ENCODE peak calls at places on chromosome 5, in nine cellular contexts. One of them, this sample, is unnamed. For H3K9me3, the result is how much of the 10 kb centered on the place peaks cover.

GRCh38 chr5:115165790-115166189 is 3.9 kb downstream of the TRIM36 start:
- DNase-seq in fibroblast of lung: no peak
- DNase-seq in right cardiac atrium: no peak
- DNase-seq in right atrium auricular region: no peak
- DNase-seq in pancreas: no peak
- DNase-seq in prostate gland: no peak
- DNase-seq in cardiac muscle cell: no peak
- DNase-seq in small intestine: peak
- DNase-seq in tibial artery: no peak
- DNase-seq in this sample: no peak

GRCh38 chr5:109102291-109102690 is 307.5 kb downstream of the PJA2 start:
- DNase-seq in fibroblast of lung: peak
- DNase-seq in right cardiac atrium: no peak
- DNase-seq in right atrium auricular region: no peak
- DNase-seq in pancreas: no peak
- DNase-seq in prostate gland: no peak
- DNase-seq in cardiac muscle cell: no peak
- DNase-seq in small intestine: no peak
- DNase-seq in tibial artery: no peak
- DNase-seq in this sample: no peak

GRCh38 chr5:174446446-174446845 is 277.9 kb upstream of the MSX2 start:
- DNase-seq in fibroblast of lung: no peak
- DNase-seq in right cardiac atrium: no peak
- DNase-seq in right atrium auricular region: no peak
- DNase-seq in pancreas: no peak
- DNase-seq in prostate gland: no peak
- DNase-seq in cardiac muscle cell: no peak
- DNase-seq in small intestine: no peak
- DNase-seq in tibial artery: no peak
- DNase-seq in this sample: no peak

GRCh38 chr5:118703241-118703640 is 285.1 kb downstream of the DTWD2 start:
- DNase-seq in fibroblast of lung: no peak
- DNase-seq in right cardiac atrium: no peak
- DNase-seq in right atrium auricular region: no peak
- DNase-seq in pancreas: no peak
- DNase-seq in prostate gland: no peak
- DNase-seq in cardiac muscle cell: no peak
- DNase-seq in small intestine: no peak
- DNase-seq in tibial artery: no peak
- DNase-seq in this sample: no peak

GRCh38 chr5:119032653-119033052 is 38.2 kb upstream of the DMXL1 start:
- DNase-seq in fibroblast of lung: no peak
- DNase-seq in right cardiac atrium: no peak
- DNase-seq in right atrium auricular region: no peak
- DNase-seq in pancreas: no peak
- DNase-seq in prostate gland: no peak
- DNase-seq in cardiac muscle cell: no peak
- DNase-seq in small intestine: no peak
- DNase-seq in tibial artery: no peak
- DNase-seq in this sample: no peak

GRCh38 chr5:135493406-135494180 is 41.4 kb upstream of the TIFAB start:
- DNase-seq in fibroblast of lung: peak
- DNase-seq in right cardiac atrium: no peak
- DNase-seq in right atrium auricular region: peak
- DNase-seq in pancreas: no peak
- DNase-seq in prostate gland: peak
- DNase-seq in cardiac muscle cell: no peak
- DNase-seq in small intestine: no peak
- DNase-seq in tibial artery: peak
- DNase-seq in this sample: no peak

GRCh38 chr5:427415-428087 is 15.4 kb upstream of the EXOC3 start:
- DNase-seq in fibroblast of lung: no peak
- DNase-seq in right cardiac atrium: no peak
- DNase-seq in right atrium auricular region: no peak
- DNase-seq in pancreas: no peak
- DNase-seq in prostate gland: no peak
- DNase-seq in cardiac muscle cell: no peak
- DNase-seq in small intestine: no peak
- DNase-seq in tibial artery: no peak
- DNase-seq in this sample: no peak

GRCh38 chr5:67371924-67372323 is 175.3 kb upstream of the CD180 start:
- DNase-seq in fibroblast of lung: no peak
- DNase-seq in right cardiac atrium: no peak
- DNase-seq in right atrium auricular region: no peak
- DNase-seq in pancreas: no peak
- DNase-seq in prostate gland: no peak
- DNase-seq in cardiac muscle cell: no peak
- DNase-seq in small intestine: no peak
- DNase-seq in tibial artery: no peak
- DNase-seq in this sample: no peak

GRCh38 chr5:12292610-12293204 is 388.5 kb upstream of the CTNND2 start:
- DNase-seq in fibroblast of lung: no peak
- DNase-seq in right cardiac atrium: no peak
- DNase-seq in right atrium auricular region: no peak
- DNase-seq in pancreas: no peak
- DNase-seq in prostate gland: no peak
- DNase-seq in cardiac muscle cell: peak
- DNase-seq in small intestine: peak
- DNase-seq in tibial artery: no peak
- DNase-seq in this sample: no peak

GRCh38 chr5:137412136-137412535 is 87.0 kb downstream of the SPOCK1 start:
- DNase-seq in fibroblast of lung: no peak
- DNase-seq in right cardiac atrium: no peak
- DNase-seq in right atrium auricular region: no peak
- DNase-seq in pancreas: no peak
- DNase-seq in prostate gland: no peak
- DNase-seq in cardiac muscle cell: no peak
- DNase-seq in small intestine: no peak
- DNase-seq in tibial artery: no peak
- DNase-seq in this sample: no peak

GRCh38 chr5:109242518-109242917 is 167.3 kb downstream of the PJA2 start:
- DNase-seq in fibroblast of lung: no peak
- DNase-seq in right cardiac atrium: no peak
- DNase-seq in right atrium auricular region: no peak
- DNase-seq in pancreas: no peak
- DNase-seq in prostate gland: no peak
- DNase-seq in cardiac muscle cell: no peak
- DNase-seq in small intestine: no peak
- DNase-seq in tibial artery: no peak
- DNase-seq in this sample: no peak

GRCh38 chr5:92775711-92776615 is 805.1 kb downstream of the NR2F1-AS1 start:
- DNase-seq in fibroblast of lung: no peak
- DNase-seq in right cardiac atrium: no peak
- DNase-seq in right atrium auricular region: no peak
- DNase-seq in pancreas: no peak
- DNase-seq in prostate gland: no peak
- DNase-seq in cardiac muscle cell: no peak
- DNase-seq in small intestine: no peak
- DNase-seq in tibial artery: no peak
- DNase-seq in this sample: no peak

GRCh38 chr5:143561248-143561647 is 157.8 kb upstream of the NR3C1 start:
- DNase-seq in fibroblast of lung: no peak
- DNase-seq in right cardiac atrium: no peak
- DNase-seq in right atrium auricular region: no peak
- DNase-seq in pancreas: no peak
- DNase-seq in prostate gland: peak
- DNase-seq in cardiac muscle cell: no peak
- DNase-seq in small intestine: no peak
- DNase-seq in tibial artery: no peak
- DNase-seq in this sample: no peak

GRCh38 chr5:130546216-130546615 is 618.8 kb downstream of the HINT1 start:
- DNase-seq in fibroblast of lung: no peak
- DNase-seq in right cardiac atrium: no peak
- DNase-seq in right atrium auricular region: no peak
- DNase-seq in pancreas: no peak
- DNase-seq in prostate gland: no peak
- DNase-seq in cardiac muscle cell: no peak
- DNase-seq in small intestine: no peak
- DNase-seq in tibial artery: no peak
- DNase-seq in this sample: no peak

GRCh38 chr5:5432020-5432707 is 9.7 kb downstream of the ICE1 start:
- DNase-seq in fibroblast of lung: peak
- DNase-seq in right cardiac atrium: no peak
- DNase-seq in right atrium auricular region: no peak
- DNase-seq in pancreas: no peak
- DNase-seq in prostate gland: no peak
- DNase-seq in cardiac muscle cell: no peak
- DNase-seq in small intestine: no peak
- DNase-seq in tibial artery: no peak
- DNase-seq in this sample: no peak

GRCh38 chr5:157290156-157290980 is 24.4 kb downstream of the CYFIP2 start:
- DNase-seq in fibroblast of lung: no peak
- DNase-seq in right cardiac atrium: no peak
- DNase-seq in right atrium auricular region: peak
- DNase-seq in pancreas: no peak
- DNase-seq in prostate gland: no peak
- DNase-seq in cardiac muscle cell: no peak
- DNase-seq in small intestine: no peak
- DNase-seq in tibial artery: no peak
- DNase-seq in this sample: no peak

GRCh38 chr5:118531276-118531675 is 457.1 kb downstream of the DTWD2 start:
- DNase-seq in fibroblast of lung: no peak
- DNase-seq in right cardiac atrium: no peak
- DNase-seq in right atrium auricular region: no peak
- DNase-seq in pancreas: no peak
- DNase-seq in prostate gland: peak
- DNase-seq in cardiac muscle cell: no peak
- DNase-seq in small intestine: no peak
- DNase-seq in tibial artery: no peak
- DNase-seq in this sample: no peak

GRCh38 chr5:68015933-68016332 is 199.6 kb upstream of the PIK3R1 start:
- DNase-seq in fibroblast of lung: no peak
- DNase-seq in right cardiac atrium: no peak
- DNase-seq in right atrium auricular region: no peak
- DNase-seq in pancreas: no peak
- DNase-seq in prostate gland: no peak
- DNase-seq in cardiac muscle cell: no peak
- DNase-seq in small intestine: no peak
- DNase-seq in tibial artery: no peak
- DNase-seq in this sample: no peak

GRCh38 chr5:123264399-123264798 is 158.8 kb downstream of the CEP120 start:
- DNase-seq in fibroblast of lung: no peak
- DNase-seq in right cardiac atrium: no peak
- DNase-seq in right atrium auricular region: no peak
- DNase-seq in pancreas: no peak
- DNase-seq in prostate gland: no peak
- DNase-seq in cardiac muscle cell: no peak
- DNase-seq in small intestine: no peak
- DNase-seq in tibial artery: no peak
- DNase-seq in this sample: no peak

GRCh38 chr5:147388171-147388977 is 121.5 kb downstream of the DPYSL3 start:
- DNase-seq in fibroblast of lung: no peak
- DNase-seq in right cardiac atrium: no peak
- DNase-seq in right atrium auricular region: no peak
- DNase-seq in pancreas: no peak
- DNase-seq in prostate gland: no peak
- DNase-seq in cardiac muscle cell: peak
- DNase-seq in small intestine: no peak
- DNase-seq in tibial artery: no peak
- DNase-seq in this sample: no peak

GRCh38 chr5:8843766-8844165 is 702.1 kb downstream of the SEMA5A start:
- DNase-seq in fibroblast of lung: peak
- DNase-seq in right cardiac atrium: no peak
- DNase-seq in right atrium auricular region: no peak
- DNase-seq in pancreas: no peak
- DNase-seq in prostate gland: no peak
- DNase-seq in cardiac muscle cell: no peak
- DNase-seq in small intestine: peak
- DNase-seq in tibial artery: no peak
- DNase-seq in this sample: no peak
- H3K27ac ChIP-seq in fibroblast of lung: peak
- H3K27ac ChIP-seq in right cardiac atrium: no peak
- H3K27ac ChIP-seq in right atrium auricular region: no peak
- H3K27ac ChIP-seq in pancreas: no peak
- H3K27ac ChIP-seq in prostate gland: peak
- H3K27ac ChIP-seq in cardiac muscle cell: no peak
- H3K27ac ChIP-seq in small intestine: peak
- H3K27ac ChIP-seq in tibial artery: no peak
- H3K27ac ChIP-seq in this sample: no peak

GRCh38 chr5:179127136-179128040 is 67.2 kb downstream of the ZNF354C start:
- DNase-seq in fibroblast of lung: no peak
- DNase-seq in right cardiac atrium: no peak
- DNase-seq in right atrium auricular region: no peak
- DNase-seq in pancreas: no peak
- DNase-seq in prostate gland: no peak
- DNase-seq in cardiac muscle cell: no peak
- DNase-seq in small intestine: no peak
- DNase-seq in tibial artery: no peak
- DNase-seq in this sample: no peak
- H3K9me3 ChIP-seq in fibroblast of lung: under half
- H3K9me3 ChIP-seq in right cardiac atrium: under half
- H3K9me3 ChIP-seq in right atrium auricular region: under half
- H3K9me3 ChIP-seq in pancreas: under half
- H3K9me3 ChIP-seq in prostate gland: under half
- H3K9me3 ChIP-seq in cardiac muscle cell: under half
- H3K9me3 ChIP-seq in small intestine: under half
- H3K9me3 ChIP-seq in tibial artery: under half
- H3K9me3 ChIP-seq in this sample: under half

DNA sequence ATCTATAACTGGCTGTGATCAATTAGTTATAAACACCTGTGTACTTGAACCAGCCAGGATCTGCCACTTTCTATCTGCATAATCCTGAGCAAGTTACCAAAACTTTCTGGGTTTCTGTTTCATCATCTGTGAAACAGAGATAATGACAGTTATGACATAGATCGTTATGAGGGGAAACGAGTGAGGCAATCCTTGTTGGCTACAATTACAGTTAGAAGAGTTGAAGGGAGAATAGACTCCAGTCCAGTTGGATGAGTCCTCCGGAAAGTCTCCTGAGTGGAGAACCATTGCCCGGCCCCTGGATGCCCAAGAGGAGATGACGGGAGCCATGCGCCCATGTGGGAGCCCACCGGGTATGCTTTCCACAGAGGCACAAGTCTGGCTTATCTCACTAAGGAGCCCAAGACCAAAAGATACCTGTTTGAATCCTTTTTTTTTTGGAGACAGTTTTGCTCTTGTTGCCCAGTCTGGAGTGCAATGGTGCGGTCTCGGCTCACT is 4.5 kb downstream of the PDE6A start:
- DNase-seq in fibroblast of lung: peak
- DNase-seq in right cardiac atrium: no peak
- DNase-seq in right atrium auricular region: no peak
- DNase-seq in pancreas: no peak
- DNase-seq in prostate gland: no peak
- DNase-seq in cardiac muscle cell: no peak
- DNase-seq in small intestine: no peak
- DNase-seq in tibial artery: no peak
- DNase-seq in this sample: no peak
- H3K27ac ChIP-seq in fibroblast of lung: no peak
- H3K27ac ChIP-seq in right cardiac atrium: no peak
- H3K27ac ChIP-seq in right atrium auricular region: no peak
- H3K27ac ChIP-seq in pancreas: no peak
- H3K27ac ChIP-seq in prostate gland: peak
- H3K27ac ChIP-seq in cardiac muscle cell: no peak
- H3K27ac ChIP-seq in small intestine: no peak
- H3K27ac ChIP-seq in tibial artery: peak
- H3K27ac ChIP-seq in this sample: no peak

DNA sequence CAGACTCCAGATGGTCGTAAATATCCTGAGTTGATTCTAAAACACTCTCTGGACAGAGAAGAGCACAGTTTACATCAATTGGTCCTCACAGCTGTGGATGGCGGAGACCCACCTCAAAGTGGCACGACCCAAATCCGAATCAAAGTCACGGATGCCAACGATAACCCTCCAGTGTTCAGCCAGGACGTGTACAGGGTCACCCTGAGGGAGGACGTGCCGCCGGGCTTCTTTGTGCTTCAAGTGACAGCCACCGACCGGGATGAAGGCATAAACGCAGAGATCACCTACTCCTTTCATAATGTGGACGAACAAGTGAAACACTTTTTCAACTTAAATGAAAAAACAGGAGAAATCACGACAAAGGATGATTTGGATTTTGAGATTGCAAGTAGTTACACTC is 891 bp downstream of the PCDHGB2 start:
- DNase-seq in fibroblast of lung: no peak
- DNase-seq in right cardiac atrium: no peak
- DNase-seq in right atrium auricular region: no peak
- DNase-seq in pancreas: no peak
- DNase-seq in prostate gland: no peak
- DNase-seq in cardiac muscle cell: no peak
- DNase-seq in small intestine: no peak
- DNase-seq in tibial artery: no peak
- DNase-seq in this sample: no peak
- H3K9me3 ChIP-seq in fibroblast of lung: under half
- H3K9me3 ChIP-seq in right cardiac atrium: under half
- H3K9me3 ChIP-seq in right atrium auricular region: under half
- H3K9me3 ChIP-seq in pancreas: under half
- H3K9me3 ChIP-seq in prostate gland: under half
- H3K9me3 ChIP-seq in cardiac muscle cell: under half
- H3K9me3 ChIP-seq in small intestine: under half
- H3K9me3 ChIP-seq in tibial artery: half or more
- H3K9me3 ChIP-seq in this sample: under half